ENCODE peak calls at places on chromosomes 16 and 17, in ten cellular contexts. X, V, C, Q, D, U, O, M, A and B are unnamed samples.

GRCh38 chr17:69093279-69093789 is 32.6 kb upstream of the ABCA9 start:
- DNase-seq in X (no peak), V (no peak), C (no peak), Q (peak), D (no peak), U (no peak), O (peak), M (no peak), A (no peak), B (no peak)

GRCh38 chr16:46748775-46749705 is 896 bp upstream of the MYLK3 start:
- DNase-seq in X (no peak), V (no peak), C (no peak), Q (no peak), D (peak), U (no peak), O (no peak), M (no peak), A (no peak), B (no peak)

GRCh38 chr17:77508047-77508715 is 367.4 kb downstream of the SEC14L1 start:
- DNase-seq in X (no peak), V (peak), C (no peak), Q (no peak), D (no peak), U (no peak), O (no peak), M (no peak), A (no peak), B (no peak)

GRCh38 chr16:20064931-20065330 is 8.8 kb downstream of the GPR139 start:
- DNase-seq in X (no peak), V (no peak), C (no peak), Q (no peak), D (no peak), U (no peak), O (peak), M (no peak), A (no peak), B (no peak)

GRCh38 chr16:47705268-47705667 is 244.1 kb downstream of the PHKB start:
- DNase-seq in X (no peak), V (no peak), C (no peak), Q (no peak), D (no peak), U (no peak), O (no peak), M (no peak), A (peak), B (no peak)

GRCh38 chr17:1082579-1082978 is 85.7 kb downstream of the TIMM22 start:
- DNase-seq in X (no peak), V (no peak), C (peak), Q (no peak), D (no peak), U (no peak), O (peak), M (peak), A (peak), B (peak)

GRCh38 chr16:67967183-67967955 is 1.1 kb downstream of the SLC12A4 start:
- DNase-seq in X (no peak), V (no peak), C (no peak), Q (no peak), D (peak), U (no peak), O (peak), M (peak), A (no peak), B (peak)

GRCh38 chr16:13896543-13897182 is 23.3 kb upstream of the ERCC4 start:
- DNase-seq in X (no peak), V (no peak), C (no peak), Q (no peak), D (no peak), U (no peak), O (no peak), M (no peak), A (peak), B (peak)

GRCh38 chr16:2596747-2597559 is 59.1 kb downstream of the PDPK1 start:
- DNase-seq in X (no peak), V (no peak), C (no peak), Q (no peak), D (no peak), U (peak), O (no peak), M (no peak), A (no peak), B (no peak)

GRCh38 chr16:24309222-24309905 is 53.2 kb downstream of the CACNG3 start:
- DNase-seq in X (no peak), V (no peak), C (no peak), Q (no peak), D (no peak), U (no peak), O (no peak), M (peak), A (peak), B (peak)

GRCh38 chr17:76872221-76872873 is 4.1 kb downstream of the MGAT5B start:
- DNase-seq in X (no peak), V (no peak), C (peak), Q (no peak), D (no peak), U (no peak), O (peak), M (peak), A (peak), B (peak)

GRCh38 chr17:50150354-50151040 is at the start of gene PPP1R9B:
- DNase-seq in X (no peak), V (no peak), C (no peak), Q (no peak), D (no peak), U (no peak), O (no peak), M (no peak), A (no peak), B (no peak)

GRCh38 chr17:50149099-50149424 is 1.4 kb downstream of the PPP1R9B start:
- DNase-seq in X (no peak), V (no peak), C (no peak), Q (no peak), D (no peak), U (no peak), O (no peak), M (no peak), A (no peak), B (no peak)

GRCh38 chr17:50148226-50149098 is 2.0 kb downstream of the PPP1R9B start:
- DNase-seq in X (peak), V (no peak), C (no peak), Q (peak), D (no peak), U (peak), O (peak), M (peak), A (peak), B (peak)

GRCh38 chr17:50151041-50151936 is 812 bp upstream of the PPP1R9B start:
- DNase-seq in X (peak), V (peak), C (peak), Q (peak), D (peak), U (peak), O (peak), M (peak), A (peak), B (peak)

DNA sequence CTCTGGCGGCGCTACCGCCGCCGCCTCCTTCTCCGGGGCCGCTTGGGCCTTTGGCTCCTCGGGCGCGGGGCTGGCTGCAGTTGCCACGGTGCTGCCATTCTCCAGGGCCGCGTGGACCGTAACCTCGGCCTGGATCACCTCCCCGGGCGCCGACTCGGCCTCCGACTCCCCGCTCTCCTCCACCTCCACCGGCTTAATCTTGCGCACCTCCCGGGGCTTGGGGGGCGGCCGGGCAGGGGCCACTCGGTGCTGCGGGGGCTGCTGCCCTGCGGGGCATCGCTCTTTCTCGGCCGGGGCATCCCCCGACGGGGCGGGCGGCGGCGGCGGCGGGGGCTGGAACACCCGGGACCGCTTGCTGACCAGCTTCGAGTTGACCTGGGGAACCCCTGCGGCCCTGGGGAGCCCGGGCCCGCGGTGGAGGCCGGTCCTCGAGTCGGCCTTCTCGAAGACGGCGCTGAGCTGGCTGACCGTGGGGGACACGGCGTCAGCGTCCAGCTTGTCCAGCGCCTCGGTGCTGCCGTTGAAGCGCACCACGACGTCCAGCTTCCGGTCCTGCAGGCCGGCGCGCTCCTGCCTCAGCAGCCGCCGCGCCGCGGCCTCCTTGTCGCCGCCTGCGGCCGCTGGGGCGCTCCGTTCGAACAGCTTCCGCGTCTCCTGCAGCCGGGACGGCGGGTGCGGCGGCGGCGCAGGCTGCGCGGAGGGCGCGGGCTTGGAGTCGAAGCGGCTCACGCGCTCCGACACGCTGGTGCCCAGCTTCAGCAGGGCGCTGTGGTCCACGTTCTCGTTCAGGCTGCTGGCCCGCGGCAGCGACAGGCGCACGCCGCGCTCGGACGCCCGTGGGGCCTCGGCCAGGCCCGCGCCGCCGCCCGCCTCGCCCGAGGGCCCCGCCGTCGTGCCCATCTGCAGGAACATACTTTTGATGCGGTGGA is 788 bp downstream of the PPP1R9B start:
- DNase-seq in X (no peak), V (peak), C (no peak), Q (no peak), D (no peak), U (peak), O (peak), M (peak), A (peak), B (peak)
- TF ChIP-seq CTCF in X (no peak), V (peak), C (no peak), Q (no peak), D (no peak), U (no peak), O (no peak), M (no peak), A (no peak), B (no peak)

DNA sequence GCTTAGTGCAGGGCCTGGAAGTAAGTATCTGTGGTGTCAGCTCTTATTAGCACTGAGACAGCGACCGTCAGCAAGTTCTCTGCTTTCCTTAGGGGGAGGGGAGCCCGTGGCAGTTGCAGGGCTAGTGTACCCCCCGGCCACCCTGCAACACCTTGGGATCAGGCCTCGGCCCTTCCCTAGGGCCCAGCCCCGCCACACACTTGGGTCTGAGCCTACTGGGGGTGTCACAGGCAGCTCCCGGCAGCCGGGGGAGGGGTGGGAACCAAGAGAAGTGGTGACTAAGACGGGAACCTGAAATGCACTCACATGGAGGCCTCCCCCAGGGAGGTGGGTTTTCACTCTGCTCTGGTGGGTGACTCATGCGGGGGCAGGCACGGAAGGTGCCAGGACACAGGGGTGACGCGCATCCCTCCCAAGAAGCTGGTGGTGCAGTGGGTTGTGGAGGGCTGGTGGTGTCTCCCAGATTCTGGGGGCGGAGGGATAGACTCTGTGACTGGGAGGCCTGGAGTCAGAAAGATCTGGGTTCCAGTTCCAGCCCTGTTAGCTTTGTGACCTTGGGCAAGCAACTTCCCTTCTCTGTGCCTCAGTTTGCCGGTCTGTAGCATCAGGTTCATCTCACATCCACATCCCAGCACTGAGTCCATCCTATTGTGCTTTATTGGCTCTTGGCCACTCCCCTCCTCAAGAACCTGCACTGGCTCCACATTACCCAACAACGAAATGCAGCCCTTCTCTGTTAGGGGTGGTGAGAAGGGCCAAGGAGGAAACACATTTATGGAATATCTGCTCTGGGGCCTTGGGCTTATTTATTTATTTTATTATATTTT is 44.5 kb downstream of the LAT start:
- DNase-seq in X (peak), V (peak), C (peak), Q (peak), D (no peak), U (no peak), O (peak), M (peak), A (peak), B (peak)
- H3K4me3 ChIP-seq in X (no peak), V (peak), C (no peak), Q (no peak), D (no peak), U (no peak), O (no peak), M (no peak), A (no peak), B (no peak)

GRCh38 chr17:59327891-59328290 is 3.6 kb upstream of the YPEL2 start:
- DNase-seq in X (no peak), V (no peak), C (no peak), Q (no peak), D (no peak), U (no peak), O (no peak), M (no peak), A (no peak), B (peak)
- TF ChIP-seq CTCF in X (no peak), V (no peak), C (no peak), Q (no peak), D (no peak), U (no peak), O (no peak), M (no peak), A (no peak), B (no peak)

DNA sequence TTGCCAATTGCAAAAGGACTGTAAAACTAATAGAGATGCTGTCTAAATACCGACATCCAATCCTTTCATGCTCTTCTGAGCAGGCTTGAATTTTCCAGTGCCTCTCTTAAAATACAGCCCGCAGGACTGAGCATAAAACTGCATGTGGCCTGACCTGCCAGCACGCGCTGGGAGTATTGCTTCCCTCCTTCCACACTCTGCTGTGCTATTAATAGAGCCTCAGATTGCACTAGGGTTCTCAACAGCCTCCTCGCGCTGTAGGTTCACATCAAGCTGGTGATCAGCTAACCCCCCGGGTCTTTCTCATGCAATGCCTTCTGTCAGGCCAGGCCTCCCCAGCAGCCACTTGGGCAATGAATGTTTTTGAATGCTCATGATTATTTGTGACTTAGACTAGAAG is 14.2 kb upstream of the MSI2 start:
- DNase-seq in X (no peak), V (peak), C (no peak), Q (no peak), D (peak), U (no peak), O (no peak), M (no peak), A (no peak), B (no peak)
- H3K4me3 ChIP-seq in X (no peak), V (no peak), C (no peak), Q (no peak), D (no peak), U (no peak), O (no peak), M (no peak), A (no peak), B (no peak)

GRCh38 chr17:73646409-73647305 is 2.4 kb upstream of the SDK2 start:
- DNase-seq in X (no peak), V (peak), C (no peak), Q (no peak), D (no peak), U (no peak), O (no peak), M (no peak), A (no peak), B (no peak)
- TF ChIP-seq CTCF in X (no peak), V (peak), C (no peak), Q (peak), D (no peak), U (no peak), O (no peak), M (peak), A (no peak), B (no peak)

GRCh38 chr17:7083592-7083991 is 3.5 kb upstream of the CLEC10A start:
- DNase-seq in X (no peak), V (no peak), C (no peak), Q (no peak), D (no peak), U (peak), O (peak), M (no peak), A (peak), B (no peak)
- H3K4me3 ChIP-seq in X (no peak), V (no peak), C (no peak), Q (no peak), D (no peak), U (no peak), O (no peak), M (no peak), A (no peak), B (no peak)

GRCh38 chr16:52488837-52489289 is 58.1 kb downstream of the TOX3 start:
- DNase-seq in X (peak), V (no peak), C (no peak), Q (no peak), D (no peak), U (no peak), O (no peak), M (no peak), A (no peak), B (no peak)
- TF ChIP-seq CTCF in X (no peak), V (no peak), C (no peak), Q (no peak), D (no peak), U (no peak), O (no peak), M (no peak), A (no peak), B (no peak)

GRCh38 chr17:6768447-6768846 is 7.6 kb upstream of the FBXO39 start:
- DNase-seq in X (no peak), V (no peak), C (no peak), Q (no peak), D (no peak), U (no peak), O (no peak), M (no peak), A (no peak), B (no peak)
- H3K4me3 ChIP-seq in X (no peak), V (no peak), C (no peak), Q (no peak), D (no peak), U (no peak), O (no peak), M (no peak), A (no peak), B (no peak)

DNA sequence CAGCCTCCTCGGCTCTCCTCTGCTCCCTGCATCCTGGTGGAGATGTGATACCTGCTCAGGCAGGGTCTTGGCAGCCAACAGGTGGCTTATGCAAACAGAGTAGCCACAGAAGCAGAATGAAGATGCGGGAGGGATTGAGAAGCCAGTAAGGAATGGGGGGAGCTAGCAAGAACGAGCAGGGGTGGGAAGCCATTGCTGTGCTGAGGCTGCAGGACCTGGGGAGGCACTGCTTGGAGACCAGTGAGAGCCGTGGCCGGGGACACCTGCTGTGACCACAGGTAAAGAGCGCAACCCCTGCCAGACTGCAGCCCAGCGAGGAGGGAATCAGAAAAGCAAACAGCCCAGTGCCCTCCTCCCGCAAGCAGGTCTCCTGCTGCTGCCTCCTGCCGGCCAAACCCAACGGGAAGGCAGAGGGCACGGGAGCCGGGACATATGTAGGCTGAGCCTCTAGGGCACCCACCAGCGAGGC is 14.7 kb downstream of the AIPL1 start:
- DNase-seq in X (no peak), V (peak), C (no peak), Q (no peak), D (no peak), U (no peak), O (no peak), M (no peak), A (peak), B (peak)
- TF ChIP-seq CTCF in X (no peak), V (peak), C (peak), Q (no peak), D (no peak), U (no peak), O (peak), M (peak), A (peak), B (peak)